ENCODE peak calls at places on chromosomes 11 and 22, in four cellular contexts. Y is GM20000, F is cardiac fibroblast, T is sigmoid colon. E is an unnamed sample.

GRCh38 chr11:2929880-2930704 is 872 bp upstream of the PHLDA2 start:
- DNase-seq in Y (peak; percentile 86), F (peak; percentile 39), T (peak; percentile 70), E (no peak)

GRCh38 chr11:18394300-18394927 is at the start of gene LDHA:
- DNase-seq in Y (peak; percentile 93), F (peak; percentile 99), T (peak; percentile 100), E (peak; percentile 98)

GRCh38 chr22:17267661-17268330 is 48.6 kb upstream of the ADA2 start:
- DNase-seq in Y (no peak), F (no peak), T (no peak), E (no peak)

GRCh38 chr11:36265793-36266628 is 23.2 kb downstream of the COMMD9 start:
- DNase-seq in Y (peak; percentile 62), F (peak; percentile 57), T (peak; percentile 68), E (peak; percentile 40)

GRCh38 chr11:46295312-46295995 is 18.0 kb downstream of the CREB3L1 start:
- DNase-seq in Y (peak; percentile 86), F (peak; percentile 80), T (peak; percentile 91), E (peak; percentile 63)

GRCh38 chr11:115471367-115471766 is 32.8 kb downstream of the CADM1 start:
- DNase-seq in Y (peak; percentile 9), F (no peak), T (no peak), E (no peak)

GRCh38 chr11:35969089-35970046 is 25.5 kb downstream of the LDLRAD3 start:
- DNase-seq in Y (no peak), F (no peak), T (no peak), E (no peak)

GRCh38 chr11:116918925-116919653 is 81.7 kb upstream of the APOA1 start:
- DNase-seq in Y (no peak), F (no peak), T (no peak), E (no peak)

GRCh38 chr22:44364750-44365118 is 52.0 kb upstream of the SHISAL1 start:
- DNase-seq in Y (no peak), F (no peak), T (peak; percentile 62), E (no peak)

GRCh38 chr22:45867118-45867905 is 109.7 kb downstream of the WNT7B start:
- DNase-seq in Y (peak; percentile 69), F (peak; percentile 43), T (peak; percentile 53), E (no peak)
- TF ChIP-seq CTCF in Y (no peak), F (no peak), T (no peak), E (no peak)

DNA sequence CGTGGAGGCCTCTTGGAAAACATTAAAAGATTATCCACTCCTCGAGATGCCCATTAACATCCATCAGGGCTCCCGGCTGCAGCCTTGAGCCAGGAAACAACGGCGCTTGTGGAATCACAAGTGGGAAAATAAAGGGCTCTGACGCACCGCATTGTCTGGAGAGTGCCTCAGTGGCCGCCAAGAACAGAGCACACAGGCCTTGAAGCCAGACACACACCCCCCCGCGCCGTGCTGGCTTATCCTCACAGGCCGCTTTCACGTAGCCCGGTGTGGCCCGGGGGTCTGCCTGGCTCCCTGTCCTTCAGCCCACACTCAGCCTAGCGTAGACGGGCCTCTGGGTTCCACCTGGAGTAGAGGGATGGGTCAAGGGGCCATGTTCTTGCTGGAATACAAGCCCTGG is 1020.5 kb downstream of the BRD1 start:
- DNase-seq in Y (no peak), F (no peak), T (no peak), E (no peak)
- TF ChIP-seq CTCF in Y (no peak), F (no peak), T (no peak), E (no peak)

GRCh38 chr22:40193429-40194421 is 16.0 kb downstream of the TNRC6B start:
- DNase-seq in Y (no peak), F (peak; percentile 71), T (no peak), E (no peak)
- TF ChIP-seq CTCF in Y (no peak), F (peak; percentile 23), T (peak; percentile 16), E (no peak)

DNA sequence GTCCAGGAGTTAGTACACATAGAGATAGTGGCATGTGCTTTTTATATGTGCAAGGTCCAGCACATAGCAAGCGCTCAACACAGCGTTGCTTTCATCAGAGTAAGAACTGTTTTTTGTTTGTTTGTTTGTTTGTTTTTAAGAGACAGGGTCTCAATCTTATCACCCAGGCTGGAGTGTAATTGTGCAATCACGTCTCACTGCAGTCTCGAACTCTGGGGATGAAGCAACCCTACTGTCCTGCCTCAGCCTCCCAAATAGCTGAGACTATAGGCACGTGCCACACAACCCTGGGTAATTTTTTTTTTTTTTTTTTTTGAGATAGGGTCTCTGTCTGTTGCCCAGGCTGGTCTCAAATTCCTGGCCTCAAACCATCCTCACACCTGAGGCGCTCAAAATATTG is 10.8 kb downstream of the TCN2 start:
- DNase-seq in Y (no peak), F (no peak), T (no peak), E (no peak)
- TF ChIP-seq CTCF in Y (no peak), F (no peak), T (no peak), E (no peak)

DNA sequence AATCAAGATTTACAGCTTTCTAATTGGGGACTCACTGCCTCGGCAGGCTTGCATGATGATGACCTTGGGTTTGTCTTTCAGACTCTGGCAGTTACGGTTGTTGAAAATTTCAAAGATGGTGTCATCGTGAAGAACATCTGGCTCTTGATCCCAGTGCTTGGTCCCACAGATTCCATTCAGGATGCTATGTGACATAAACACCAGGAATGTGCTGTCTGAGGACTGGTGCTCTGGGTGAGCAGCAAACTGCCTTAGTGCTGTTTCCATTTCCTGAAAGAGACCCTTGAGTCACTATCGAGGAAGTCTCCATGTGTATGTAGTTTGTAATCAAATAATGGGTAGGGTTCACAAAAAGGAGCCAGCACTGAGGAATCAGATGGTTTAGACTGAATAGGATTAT is 7.1 kb downstream of the CASP12 start:
- DNase-seq in Y (no peak), F (no peak), T (no peak), E (no peak)
- TF ChIP-seq CTCF in Y (no peak), F (no peak), T (no peak), E (no peak)

GRCh38 chr22:36927671-36928070 is 14.2 kb downstream of the CSF2RB start:
- DNase-seq in Y (no peak), F (no peak), T (no peak), E (no peak)

GRCh38 chr22:36928181-36928580 is 14.8 kb downstream of the CSF2RB start:
- DNase-seq in Y (no peak), F (no peak), T (no peak), E (no peak)

GRCh38 chr22:36930041-36930935 is 16.9 kb downstream of the CSF2RB start:
- DNase-seq in Y (no peak), F (no peak), T (no peak), E (no peak)

GRCh38 chr22:36929621-36930020 is 16.2 kb downstream of the CSF2RB start:
- DNase-seq in Y (no peak), F (no peak), T (peak; percentile 50), E (no peak)

DNA sequence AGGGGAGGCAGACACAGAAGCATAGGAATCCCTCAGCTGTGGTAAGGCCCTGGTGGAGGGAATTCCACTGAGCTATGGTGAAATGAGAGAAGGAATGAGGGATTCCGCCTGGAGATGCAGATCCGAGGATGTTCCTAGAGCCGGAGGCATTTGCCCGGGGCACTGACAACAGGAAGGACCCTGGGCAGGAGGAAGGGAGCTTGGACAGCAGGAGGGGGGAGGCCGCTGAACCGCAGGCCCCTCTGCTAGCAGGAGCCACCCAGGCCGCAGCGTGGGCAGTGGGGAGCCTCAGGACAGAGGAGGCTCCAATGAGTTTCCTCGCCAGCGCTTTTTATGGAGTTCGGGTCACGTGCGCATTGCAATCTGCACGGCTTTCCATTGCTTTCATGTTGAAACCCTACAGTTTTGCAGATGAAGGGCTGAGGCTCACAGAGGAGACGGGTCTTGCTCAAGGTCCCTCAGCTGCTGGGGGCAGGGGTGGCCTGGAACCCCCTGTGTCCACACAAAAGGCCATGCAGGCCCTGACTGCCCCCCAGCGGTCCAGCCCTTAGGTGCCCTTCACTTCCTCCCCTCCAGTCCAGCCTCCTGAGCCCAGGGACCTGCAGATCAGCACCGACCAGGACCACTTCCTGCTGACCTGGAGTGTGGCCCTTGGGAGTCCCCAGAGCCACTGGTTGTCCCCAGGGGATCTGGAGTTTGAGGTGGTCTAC is 15.6 kb downstream of the CSF2RB start:
- DNase-seq in Y (no peak), F (no peak), T (peak; percentile 47), E (no peak)
- TF ChIP-seq CTCF in Y (no peak), F (no peak), T (no peak), E (no peak)

E was measured in natural killer cell.